ENCODE peak calls at places on chromosomes 2 and 18, in four cellular contexts. One of them, this sample, is unnamed.

GRCh38 chr2:232421189-232421785 is 14.6 kb downstream of the ALPG start:
- DNase-seq in GM12878: no peak
- DNase-seq in HL-60: no peak
- DNase-seq in K562: no peak
- DNase-seq in this sample: no peak

GRCh38 chr2:43758738-43759137 is 15.1 kb upstream of the DYNC2LI1 start:
- DNase-seq in GM12878: no peak
- DNase-seq in HL-60: no peak
- DNase-seq in K562: no peak
- DNase-seq in this sample: no peak

GRCh38 chr18:74896390-74896991 is 298.8 kb downstream of the ZNF407 start:
- DNase-seq in GM12878: no peak
- DNase-seq in HL-60: peak
- DNase-seq in K562: no peak
- DNase-seq in this sample: no peak

GRCh38 chr2:168119519-168120141 is 127.8 kb downstream of the STK39 start:
- DNase-seq in GM12878: no peak
- DNase-seq in K562: peak
- DNase-seq in HL-60: peak
- DNase-seq in this sample: no peak

GRCh38 chr18:492451-492850 is 8.1 kb downstream of the COLEC12 start:
- DNase-seq in HL-60: no peak
- DNase-seq in GM12878: no peak
- DNase-seq in K562: no peak
- DNase-seq in this sample: no peak

GRCh38 chr2:231393149-231394131 is 2.1 kb upstream of the B3GNT7 start:
- DNase-seq in HL-60: no peak
- DNase-seq in K562: no peak
- DNase-seq in GM12878: peak
- DNase-seq in this sample: peak

GRCh38 chr18:3466051-3466450 is 16.1 kb downstream of the TGIF1 start:
- DNase-seq in GM12878: no peak
- DNase-seq in HL-60: peak
- DNase-seq in K562: no peak
- DNase-seq in this sample: no peak

GRCh38 chr2:39512941-39513340 is 75.9 kb upstream of the MAP4K3 start:
- DNase-seq in K562: no peak
- DNase-seq in GM12878: no peak
- DNase-seq in HL-60: no peak
- DNase-seq in this sample: no peak

GRCh38 chr2:37625781-37626548 is 45.5 kb downstream of the CDC42EP3 start:
- DNase-seq in HL-60: no peak
- DNase-seq in GM12878: peak
- DNase-seq in K562: no peak
- DNase-seq in this sample: no peak

GRCh38 chr2:38113999-38114708 is 38.2 kb upstream of the CYP1B1 start:
- DNase-seq in HL-60: peak
- DNase-seq in GM12878: no peak
- DNase-seq in K562: no peak
- DNase-seq in this sample: no peak

GRCh38 chr2:215416656-215417055 is 19.2 kb downstream of the FN1 start:
- DNase-seq in K562: no peak
- DNase-seq in HL-60: no peak
- DNase-seq in GM12878: no peak
- DNase-seq in this sample: no peak

GRCh38 chr2:233816771-233817170 is 37.6 kb downstream of the HJURP start:
- DNase-seq in HL-60: no peak
- DNase-seq in GM12878: no peak
- DNase-seq in K562: no peak
- DNase-seq in this sample: no peak

GRCh38 chr18:78721281-78721949 is 258.2 kb upstream of the SALL3 start:
- DNase-seq in HL-60: no peak
- DNase-seq in K562: no peak
- DNase-seq in GM12878: no peak
- DNase-seq in this sample: no peak

DNA sequence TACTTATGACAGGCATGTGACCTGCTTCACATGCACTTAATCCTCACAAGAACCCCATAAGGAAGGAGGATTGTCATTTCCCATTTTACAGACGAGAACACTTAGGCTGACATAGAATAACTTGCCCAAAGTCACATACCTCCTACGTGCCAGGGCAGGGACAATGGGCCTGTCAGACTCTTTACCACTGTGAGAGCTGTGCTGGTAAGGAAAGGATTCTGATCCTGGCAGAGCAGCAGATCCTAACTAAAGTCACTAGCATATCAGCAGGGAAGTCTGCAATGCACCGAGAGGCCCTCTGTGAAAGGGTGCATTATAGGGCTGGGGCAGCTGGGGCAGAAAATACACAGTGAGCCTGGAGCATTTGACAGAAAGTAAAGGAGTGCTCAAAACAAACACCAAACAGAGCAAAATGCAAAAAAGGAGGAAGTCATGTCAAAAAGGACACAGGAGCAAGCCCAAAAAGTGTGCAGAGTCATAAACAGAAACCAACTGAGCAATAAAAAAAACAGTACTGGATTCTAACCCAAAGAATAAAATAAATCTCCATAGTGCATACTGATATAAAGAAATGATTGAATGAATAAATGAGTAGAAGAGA is 56.0 kb upstream of the SP3 start:
- DNase-seq in K562: no peak
- DNase-seq in GM12878: no peak
- DNase-seq in HL-60: no peak
- DNase-seq in this sample: no peak
- TF ChIP-seq SPI1 in K562: peak
- TF ChIP-seq SPI1 in GM12878: peak
- TF ChIP-seq SPI1 in HL-60: peak
- TF ChIP-seq SPI1 in this sample: peak

GRCh38 chr2:239260546-239261327 is 140.1 kb downstream of the HDAC4 start:
- DNase-seq in K562: no peak
- DNase-seq in HL-60: no peak
- DNase-seq in GM12878: no peak
- DNase-seq in this sample: no peak
- TF ChIP-seq SPI1 in K562: no peak
- TF ChIP-seq SPI1 in HL-60: no peak
- TF ChIP-seq SPI1 in GM12878: no peak
- TF ChIP-seq SPI1 in this sample: no peak

GRCh38 chr2:60558536-60558935 is 5.1 kb upstream of the BCL11A start:
- DNase-seq in HL-60: peak
- DNase-seq in K562: no peak
- DNase-seq in GM12878: no peak
- DNase-seq in this sample: no peak

GRCh38 chr2:60556441-60556997 is 3.1 kb upstream of the BCL11A start:
- DNase-seq in K562: no peak
- DNase-seq in GM12878: no peak
- DNase-seq in HL-60: peak
- DNase-seq in this sample: no peak

GRCh38 chr2:60556998-60557955 is 3.8 kb upstream of the BCL11A start:
- DNase-seq in GM12878: no peak
- DNase-seq in HL-60: peak
- DNase-seq in K562: no peak
- DNase-seq in this sample: no peak

GRCh38 chr2:60559880-60560279 is 6.4 kb upstream of the BCL11A start:
- DNase-seq in HL-60: no peak
- DNase-seq in GM12878: no peak
- DNase-seq in K562: no peak
- DNase-seq in this sample: no peak

DNA sequence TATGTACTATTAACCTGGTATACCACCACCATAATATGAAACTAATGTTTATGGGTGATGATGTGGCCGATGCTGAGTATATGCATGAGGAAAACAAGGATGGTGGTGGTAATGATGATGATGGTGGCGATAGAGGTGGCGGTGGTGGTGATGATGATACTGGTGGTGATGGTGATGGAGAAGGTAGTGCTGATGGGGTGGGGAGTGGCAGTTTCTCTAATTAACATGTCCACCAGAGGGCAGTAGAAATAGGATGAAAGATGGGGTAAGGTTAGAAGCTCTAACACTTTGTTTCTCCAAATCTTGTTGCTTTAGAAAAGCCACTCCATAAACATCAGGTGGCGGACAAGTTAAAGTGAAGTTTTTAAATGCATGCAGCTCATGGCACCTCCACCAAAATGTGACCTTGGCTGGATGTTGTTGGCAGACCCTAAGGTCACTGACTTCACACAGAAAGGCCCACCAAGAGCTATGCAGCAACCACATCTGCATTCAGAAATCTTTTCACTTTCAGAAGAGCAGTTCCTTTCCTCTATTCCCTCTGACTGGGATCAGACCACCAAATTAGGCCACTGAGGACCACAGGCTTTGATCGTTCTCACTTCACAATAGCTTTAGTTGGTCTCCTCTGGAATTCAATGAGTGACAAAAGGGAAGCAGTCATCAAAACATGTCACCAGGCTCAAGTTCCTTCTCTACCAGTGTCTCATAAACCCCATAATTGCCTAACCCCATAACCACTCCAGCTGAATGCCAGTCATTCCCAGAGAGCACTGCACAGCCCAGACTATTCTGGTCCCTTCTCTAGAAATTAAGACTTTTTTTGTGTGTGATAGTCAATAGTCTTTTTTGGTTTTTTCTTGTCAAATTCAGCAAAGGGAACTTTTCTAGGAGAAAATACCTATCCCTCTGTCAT is 7.5 kb upstream of the BCL11A start:
- DNase-seq in K562: peak
- DNase-seq in GM12878: no peak
- DNase-seq in HL-60: peak
- DNase-seq in this sample: no peak
- TF ChIP-seq SPI1 in K562: no peak
- TF ChIP-seq SPI1 in GM12878: no peak
- TF ChIP-seq SPI1 in HL-60: no peak
- TF ChIP-seq SPI1 in this sample: no peak

GRCh38 chr2:218387369-218388194 is 5.5 kb downstream of the SLC11A1 start:
- DNase-seq in GM12878: no peak
- DNase-seq in K562: no peak
- DNase-seq in HL-60: no peak
- DNase-seq in this sample: no peak
- TF ChIP-seq SPI1 in GM12878: no peak
- TF ChIP-seq SPI1 in K562: no peak
- TF ChIP-seq SPI1 in HL-60: no peak
- TF ChIP-seq SPI1 in this sample: no peak

GRCh38 chr2:207180741-207181140 is 15.0 kb upstream of the KLF7 start:
- DNase-seq in GM12878: no peak
- DNase-seq in K562: no peak
- DNase-seq in HL-60: no peak
- DNase-seq in this sample: no peak
- TF ChIP-seq SPI1 in GM12878: no peak
- TF ChIP-seq SPI1 in K562: no peak
- TF ChIP-seq SPI1 in HL-60: no peak
- TF ChIP-seq SPI1 in this sample: no peak

GRCh38 chr2:120849278-120849677 is 113.6 kb downstream of the GLI2 start:
- DNase-seq in HL-60: no peak
- DNase-seq in GM12878: no peak
- DNase-seq in K562: no peak
- DNase-seq in this sample: no peak

GRCh38 chr2:120852200-120852815 is 116.6 kb downstream of the GLI2 start:
- DNase-seq in HL-60: no peak
- DNase-seq in K562: no peak
- DNase-seq in GM12878: no peak
- DNase-seq in this sample: no peak

GRCh38 chr2:120853294-120854013 is 117.8 kb downstream of the GLI2 start:
- DNase-seq in HL-60: no peak
- DNase-seq in GM12878: no peak
- DNase-seq in K562: no peak
- DNase-seq in this sample: no peak

GRCh38 chr2:120850551-120850950 is 114.9 kb downstream of the GLI2 start:
- DNase-seq in HL-60: no peak
- DNase-seq in GM12878: no peak
- DNase-seq in K562: no peak
- DNase-seq in this sample: no peak

DNA sequence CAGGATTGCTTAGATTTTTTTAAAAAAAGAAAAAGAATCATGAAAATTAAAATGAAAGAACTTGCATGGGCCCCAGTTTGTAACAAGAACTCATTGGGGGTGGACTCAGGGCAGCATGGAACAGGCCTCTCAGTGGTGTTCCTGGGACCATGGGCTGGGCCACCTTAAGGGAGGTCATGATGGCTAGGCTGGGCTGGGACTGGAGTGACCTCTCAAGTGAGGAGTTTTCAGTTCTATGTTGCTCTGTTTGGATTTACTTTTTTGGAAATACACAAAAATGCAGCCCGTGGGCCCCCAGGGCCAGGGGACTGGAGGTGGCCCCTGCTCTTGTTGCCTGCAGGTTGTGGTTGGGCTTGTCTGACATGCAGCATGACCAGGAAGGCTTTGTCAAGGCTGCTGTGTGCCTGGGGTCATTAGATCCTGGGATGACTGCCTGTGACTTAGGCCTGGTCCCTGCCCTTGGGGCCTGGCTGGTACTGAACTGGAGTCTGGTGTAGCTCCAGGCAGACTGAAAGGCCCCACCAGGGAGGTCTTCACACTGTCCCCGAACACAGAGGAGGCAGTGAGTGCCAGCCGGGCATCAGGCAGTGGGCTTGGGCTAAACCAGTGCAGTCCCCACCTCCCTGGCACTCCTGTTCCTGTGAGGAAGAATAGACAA is 115.6 kb downstream of the GLI2 start:
- DNase-seq in K562: no peak
- DNase-seq in GM12878: no peak
- DNase-seq in HL-60: no peak
- DNase-seq in this sample: no peak
- TF ChIP-seq SPI1 in K562: no peak
- TF ChIP-seq SPI1 in GM12878: no peak
- TF ChIP-seq SPI1 in HL-60: no peak
- TF ChIP-seq SPI1 in this sample: no peak

GRCh38 chr2:240413813-240414429 is 21.5 kb upstream of the GPC1 start:
- DNase-seq in GM12878: no peak
- DNase-seq in K562: no peak
- DNase-seq in HL-60: no peak
- DNase-seq in this sample: no peak
- TF ChIP-seq SPI1 in GM12878: no peak
- TF ChIP-seq SPI1 in K562: no peak
- TF ChIP-seq SPI1 in HL-60: no peak
- TF ChIP-seq SPI1 in this sample: no peak

This sample was measured in GM12891.